ENCODE peak calls at places on chromosomes 11 and 22, in eight cellular contexts. One of them, this sample, is unnamed.

GRCh38 chr22:48860557-48860956 is 967.1 kb downstream of the BRD1 start:
- DNase-seq in lung microvascular endothelial cell: no peak
- DNase-seq in breast epithelium: no peak
- DNase-seq in nucleus accumbens: no peak
- DNase-seq in Daoy: no peak
- DNase-seq in cardiac muscle cell: no peak
- DNase-seq in BE2C: no peak
- DNase-seq in fibroblast of villous mesenchyme: no peak
- DNase-seq in this sample: no peak

GRCh38 chr11:3095712-3096361 is 38.6 kb upstream of the CARS1 start:
- DNase-seq in nucleus accumbens: no peak
- DNase-seq in lung microvascular endothelial cell: peak
- DNase-seq in Daoy: peak
- DNase-seq in fibroblast of villous mesenchyme: peak
- DNase-seq in cardiac muscle cell: no peak
- DNase-seq in breast epithelium: no peak
- DNase-seq in BE2C: no peak
- DNase-seq in this sample: no peak

GRCh38 chr11:108037636-108038035 is 28.9 kb downstream of the CUL5 start:
- DNase-seq in lung microvascular endothelial cell: no peak
- DNase-seq in BE2C: no peak
- DNase-seq in fibroblast of villous mesenchyme: peak
- DNase-seq in nucleus accumbens: no peak
- DNase-seq in cardiac muscle cell: no peak
- DNase-seq in breast epithelium: no peak
- DNase-seq in Daoy: no peak
- DNase-seq in this sample: no peak

GRCh38 chr11:17864478-17864941 is 129.9 kb downstream of the KCNC1 start:
- DNase-seq in breast epithelium: no peak
- DNase-seq in fibroblast of villous mesenchyme: no peak
- DNase-seq in BE2C: no peak
- DNase-seq in Daoy: no peak
- DNase-seq in nucleus accumbens: no peak
- DNase-seq in cardiac muscle cell: peak
- DNase-seq in lung microvascular endothelial cell: no peak
- DNase-seq in this sample: no peak

GRCh38 chr11:41461057-41461681 is 1.7 kb upstream of the LRRC4C start:
- DNase-seq in fibroblast of villous mesenchyme: peak
- DNase-seq in lung microvascular endothelial cell: peak
- DNase-seq in breast epithelium: no peak
- DNase-seq in nucleus accumbens: no peak
- DNase-seq in cardiac muscle cell: no peak
- DNase-seq in BE2C: no peak
- DNase-seq in Daoy: no peak
- DNase-seq in this sample: no peak

GRCh38 chr11:123580557-123581275 is 73.7 kb downstream of the SCN3B start:
- DNase-seq in cardiac muscle cell: peak
- DNase-seq in Daoy: peak
- DNase-seq in nucleus accumbens: no peak
- DNase-seq in fibroblast of villous mesenchyme: peak
- DNase-seq in breast epithelium: peak
- DNase-seq in BE2C: peak
- DNase-seq in lung microvascular endothelial cell: peak
- DNase-seq in this sample: no peak

GRCh38 chr11:60498853-60499252 is 6.3 kb downstream of the MS4A12 start:
- DNase-seq in cardiac muscle cell: no peak
- DNase-seq in Daoy: no peak
- DNase-seq in breast epithelium: no peak
- DNase-seq in lung microvascular endothelial cell: no peak
- DNase-seq in fibroblast of villous mesenchyme: no peak
- DNase-seq in nucleus accumbens: no peak
- DNase-seq in BE2C: no peak
- DNase-seq in this sample: no peak

GRCh38 chr11:8766043-8766992 is 83.7 kb downstream of the RPL27A start:
- DNase-seq in fibroblast of villous mesenchyme: no peak
- DNase-seq in cardiac muscle cell: no peak
- DNase-seq in nucleus accumbens: no peak
- DNase-seq in BE2C: no peak
- DNase-seq in Daoy: peak
- DNase-seq in breast epithelium: no peak
- DNase-seq in lung microvascular endothelial cell: peak
- DNase-seq in this sample: no peak

GRCh38 chr11:12089473-12089872 is 20.9 kb upstream of the MICAL2 start:
- DNase-seq in fibroblast of villous mesenchyme: no peak
- DNase-seq in nucleus accumbens: no peak
- DNase-seq in Daoy: peak
- DNase-seq in breast epithelium: no peak
- DNase-seq in cardiac muscle cell: no peak
- DNase-seq in BE2C: no peak
- DNase-seq in lung microvascular endothelial cell: peak
- DNase-seq in this sample: no peak

GRCh38 chr11:70755410-70756158 is 357.3 kb downstream of the CTTN start:
- DNase-seq in BE2C: peak
- DNase-seq in fibroblast of villous mesenchyme: peak
- DNase-seq in lung microvascular endothelial cell: peak
- DNase-seq in Daoy: peak
- DNase-seq in breast epithelium: peak
- DNase-seq in cardiac muscle cell: peak
- DNase-seq in nucleus accumbens: peak
- DNase-seq in this sample: peak

GRCh38 chr11:70637186-70637800 is 239.0 kb downstream of the CTTN start:
- DNase-seq in fibroblast of villous mesenchyme: no peak
- DNase-seq in nucleus accumbens: no peak
- DNase-seq in Daoy: no peak
- DNase-seq in cardiac muscle cell: no peak
- DNase-seq in breast epithelium: no peak
- DNase-seq in BE2C: no peak
- DNase-seq in lung microvascular endothelial cell: no peak
- DNase-seq in this sample: no peak

GRCh38 chr22:26479792-26480610 is 3.6 kb downstream of the HPS4 start:
- DNase-seq in Daoy: peak
- DNase-seq in cardiac muscle cell: no peak
- DNase-seq in BE2C: no peak
- DNase-seq in breast epithelium: no peak
- DNase-seq in lung microvascular endothelial cell: no peak
- DNase-seq in fibroblast of villous mesenchyme: peak
- DNase-seq in nucleus accumbens: no peak
- DNase-seq in this sample: no peak

GRCh38 chr11:61160487-61161189 is 588 bp downstream of the VPS37C start:
- DNase-seq in nucleus accumbens: no peak
- DNase-seq in lung microvascular endothelial cell: peak
- DNase-seq in Daoy: peak
- DNase-seq in breast epithelium: no peak
- DNase-seq in BE2C: no peak
- DNase-seq in cardiac muscle cell: no peak
- DNase-seq in fibroblast of villous mesenchyme: peak
- DNase-seq in this sample: no peak

GRCh38 chr11:45082744-45083543 is 63.5 kb upstream of the PRDM11 start:
- DNase-seq in Daoy: no peak
- DNase-seq in breast epithelium: no peak
- DNase-seq in nucleus accumbens: no peak
- DNase-seq in BE2C: no peak
- DNase-seq in lung microvascular endothelial cell: no peak
- DNase-seq in cardiac muscle cell: no peak
- DNase-seq in fibroblast of villous mesenchyme: no peak
- DNase-seq in this sample: peak

GRCh38 chr11:78810489-78811090 is 235.9 kb upstream of the NARS2 start:
- DNase-seq in breast epithelium: no peak
- DNase-seq in cardiac muscle cell: peak
- DNase-seq in nucleus accumbens: no peak
- DNase-seq in lung microvascular endothelial cell: no peak
- DNase-seq in BE2C: no peak
- DNase-seq in fibroblast of villous mesenchyme: no peak
- DNase-seq in Daoy: no peak
- DNase-seq in this sample: no peak

GRCh38 chr11:119928047-119928446 is 199.0 kb upstream of the NECTIN1 start:
- DNase-seq in lung microvascular endothelial cell: no peak
- DNase-seq in Daoy: peak
- DNase-seq in nucleus accumbens: no peak
- DNase-seq in cardiac muscle cell: no peak
- DNase-seq in BE2C: peak
- DNase-seq in fibroblast of villous mesenchyme: no peak
- DNase-seq in breast epithelium: no peak
- DNase-seq in this sample: no peak

GRCh38 chr11:63680842-63681207 is 475 bp upstream of the RTN3 start:
- DNase-seq in fibroblast of villous mesenchyme: no peak
- DNase-seq in BE2C: no peak
- DNase-seq in lung microvascular endothelial cell: no peak
- DNase-seq in Daoy: peak
- DNase-seq in cardiac muscle cell: no peak
- DNase-seq in nucleus accumbens: peak
- DNase-seq in breast epithelium: no peak
- DNase-seq in this sample: no peak

GRCh38 chr22:37212174-37212906 is at the start of gene SSTR3:
- DNase-seq in breast epithelium: no peak
- DNase-seq in BE2C: peak
- DNase-seq in fibroblast of villous mesenchyme: no peak
- DNase-seq in nucleus accumbens: no peak
- DNase-seq in lung microvascular endothelial cell: no peak
- DNase-seq in Daoy: no peak
- DNase-seq in cardiac muscle cell: peak
- DNase-seq in this sample: no peak

GRCh38 chr11:12006552-12007229 is 1.7 kb downstream of the DKK3 start:
- DNase-seq in nucleus accumbens: no peak
- DNase-seq in cardiac muscle cell: no peak
- DNase-seq in Daoy: no peak
- DNase-seq in fibroblast of villous mesenchyme: peak
- DNase-seq in breast epithelium: no peak
- DNase-seq in BE2C: no peak
- DNase-seq in lung microvascular endothelial cell: no peak
- DNase-seq in this sample: no peak

GRCh38 chr11:7538466-7539454 is 25.0 kb downstream of the PPFIBP2 start:
- DNase-seq in fibroblast of villous mesenchyme: no peak
- DNase-seq in nucleus accumbens: no peak
- DNase-seq in lung microvascular endothelial cell: no peak
- DNase-seq in cardiac muscle cell: no peak
- DNase-seq in BE2C: no peak
- DNase-seq in breast epithelium: no peak
- DNase-seq in Daoy: no peak
- DNase-seq in this sample: no peak

GRCh38 chr11:131242616-131243015 is 127.8 kb upstream of the NTM start:
- DNase-seq in nucleus accumbens: no peak
- DNase-seq in fibroblast of villous mesenchyme: no peak
- DNase-seq in Daoy: no peak
- DNase-seq in breast epithelium: no peak
- DNase-seq in cardiac muscle cell: no peak
- DNase-seq in lung microvascular endothelial cell: no peak
- DNase-seq in BE2C: no peak
- DNase-seq in this sample: no peak

GRCh38 chr11:60925685-60926267 is 1.5 kb downstream of the TMEM132A start:
- DNase-seq in BE2C: no peak
- DNase-seq in breast epithelium: no peak
- DNase-seq in nucleus accumbens: no peak
- DNase-seq in Daoy: peak
- DNase-seq in fibroblast of villous mesenchyme: peak
- DNase-seq in lung microvascular endothelial cell: peak
- DNase-seq in cardiac muscle cell: no peak
- DNase-seq in this sample: no peak

GRCh38 chr11:128745296-128746183 is 51.7 kb downstream of the FLI1 start:
- DNase-seq in BE2C: no peak
- DNase-seq in fibroblast of villous mesenchyme: peak
- DNase-seq in breast epithelium: no peak
- DNase-seq in lung microvascular endothelial cell: peak
- DNase-seq in Daoy: peak
- DNase-seq in cardiac muscle cell: no peak
- DNase-seq in nucleus accumbens: no peak
- DNase-seq in this sample: no peak

GRCh38 chr11:35334385-35335090 is 84.8 kb downstream of the SLC1A2 start:
- DNase-seq in BE2C: no peak
- DNase-seq in nucleus accumbens: no peak
- DNase-seq in breast epithelium: no peak
- DNase-seq in cardiac muscle cell: no peak
- DNase-seq in lung microvascular endothelial cell: no peak
- DNase-seq in Daoy: no peak
- DNase-seq in fibroblast of villous mesenchyme: peak
- DNase-seq in this sample: no peak